ENCODE peak calls at places on chromosomes 12 and 14, in five cellular contexts. Q is SJSA1, B is brain microvascular endothelial cell, R is tibial nerve, A is heart right ventricle. S is an unnamed sample.

GRCh38 chr14:98578204-98578603 is 693.8 kb downstream of the BCL11B start:
- DNase-seq in Q (peak; percentile 39), B (no peak), R (no peak), A (no peak), S (no peak)

GRCh38 chr14:29463727-29464370 is 463.8 kb downstream of the PRKD1 start:
- DNase-seq in Q (no peak), B (no peak), R (no peak), A (no peak), S (no peak)

GRCh38 chr12:75690556-75690955 is 179.1 kb upstream of the KRR1 start:
- DNase-seq in Q (peak; percentile 84), B (peak; percentile 98), R (no peak), A (no peak), S (no peak)

GRCh38 chr12:1117970-1118563 is 127.0 kb downstream of the ERC1 start:
- DNase-seq in Q (peak; percentile 57), B (peak; percentile 75), R (peak; percentile 85), A (peak; percentile 22), S (peak; percentile 51)

GRCh38 chr14:53304726-53305381 is 151.7 kb upstream of the DDHD1 start:
- DNase-seq in Q (no peak), B (no peak), R (no peak), A (no peak), S (no peak)

GRCh38 chr14:105138551-105139111 is 29.9 kb downstream of the JAG2 start:
- DNase-seq in Q (no peak), B (no peak), R (no peak), A (no peak), S (no peak)

GRCh38 chr14:69693145-69693544 is 73.8 kb upstream of the SRSF5 start:
- DNase-seq in Q (no peak), B (no peak), R (no peak), A (peak; percentile 38), S (no peak)

GRCh38 chr12:20596036-20596435 is 99.1 kb upstream of the SLCO1C1 start:
- DNase-seq in Q (no peak), B (no peak), R (no peak), A (no peak), S (no peak)

GRCh38 chr12:115597157-115597712 is 680.3 kb downstream of the MED13L start:
- DNase-seq in Q (peak; percentile 15), B (peak; percentile 32), R (no peak), A (no peak), S (no peak)

GRCh38 chr12:69476276-69477017 is 6.3 kb downstream of the FRS2 start:
- DNase-seq in Q (no peak), B (no peak), R (no peak), A (no peak), S (no peak)

GRCh38 chr12:46921754-46922113 is 95.9 kb upstream of the SLC38A4 start:
- DNase-seq in Q (no peak), B (no peak), R (no peak), A (no peak), S (no peak)

GRCh38 chr12:111901182-111901581 is 59.2 kb downstream of the MAPKAPK5 start:
- DNase-seq in Q (no peak), B (no peak), R (no peak), A (no peak), S (no peak)

GRCh38 chr12:122834921-122835692 is at the start of gene HIP1R:
- DNase-seq in Q (no peak), B (no peak), R (no peak), A (peak; percentile 50), S (no peak)

GRCh38 chr12:18262514-18262913 is 1.2 kb downstream of the PIK3C2G start:
- DNase-seq in Q (no peak), B (no peak), R (no peak), A (no peak), S (no peak)

GRCh38 chr12:25957898-25958253 is 606 bp upstream of the RASSF8 start:
- DNase-seq in Q (no peak), B (peak; percentile 71), R (peak; percentile 32), A (no peak), S (no peak)

GRCh38 chr14:45177081-45177480 is 41.4 kb downstream of the FANCM start:
- DNase-seq in Q (no peak), B (peak; percentile 12), R (no peak), A (no peak), S (no peak)

GRCh38 chr12:31931796-31932715 is 27.2 kb upstream of the RESF1 start:
- DNase-seq in Q (no peak), B (no peak), R (no peak), A (no peak), S (no peak)

GRCh38 chr14:100030441-100031153 is 34.6 kb upstream of the EVL start:
- DNase-seq in Q (peak; percentile 58), B (peak; percentile 86), R (no peak), A (no peak), S (no peak)

GRCh38 chr14:43031598-43031997 is 1424.9 kb downstream of the LRFN5 start:
- DNase-seq in Q (no peak), B (no peak), R (no peak), A (no peak), S (no peak)

GRCh38 chr14:81533212-81533535 is 479 bp downstream of the SEL1L start:
- DNase-seq in Q (no peak), B (no peak), R (no peak), A (no peak), S (no peak)

GRCh38 chr12:74033531-74033930 is 504.1 kb upstream of the ATXN7L3B start:
- DNase-seq in Q (no peak), B (no peak), R (no peak), A (no peak), S (no peak)

GRCh38 chr12:116324684-116325664 is 47.5 kb upstream of the MED13L start:
- DNase-seq in Q (no peak), B (no peak), R (no peak), A (no peak), S (no peak)

GRCh38 chr12:126784328-126784921 is 1482.5 kb upstream of the TMEM132C start:
- DNase-seq in Q (no peak), B (peak; percentile 24), R (no peak), A (peak; percentile 13), S (no peak)

GRCh38 chr12:16165506-16165905 is 112.0 kb downstream of the SLC15A5 start:
- DNase-seq in Q (no peak), B (peak; percentile 64), R (peak; percentile 49), A (no peak), S (peak; percentile 6)

GRCh38 chr12:104856548-104856947 is 101.5 kb downstream of the SLC41A2 start:
- DNase-seq in Q (no peak), B (no peak), R (no peak), A (no peak), S (no peak)

GRCh38 chr14:74840603-74841030 is 35.3 kb downstream of the PROX2 start:
- DNase-seq in Q (no peak), B (no peak), R (no peak), A (no peak), S (no peak)
- H3K27me3 ChIP-seq in Q (no peaks in the 10 kb centered on the region), B (no peaks in the 10 kb centered on the region), R (no peaks in the 10 kb centered on the region), A (no peaks in the 10 kb centered on the region), S (no peaks in the 10 kb centered on the region)

GRCh38 chr12:29640589-29641345 is 143.0 kb downstream of the TMTC1 start:
- DNase-seq in Q (no peak), B (peak; percentile 41), R (peak; percentile 12), A (peak; percentile 40), S (no peak)
- H3K4me3 ChIP-seq in Q (no peak overlapping the region), B (no peak overlapping the region), R (no peak overlapping the region), A (peak overlapping the region; percentile 20), S (no peak overlapping the region)

GRCh38 chr12:53970451-53970850 is 2.5 kb upstream of the HOXC11 start:
- DNase-seq in Q (peak; percentile 50), B (no peak), R (no peak), A (no peak), S (no peak)
- H3K27me3 ChIP-seq in Q (no peaks in the 10 kb centered on the region), B (peaks cover 95% of the 10 kb centered on the region), R (peaks cover 100% of the 10 kb centered on the region), A (peaks cover 100% of the 10 kb centered on the region), S (peaks cover 85% of the 10 kb centered on the region)

GRCh38 chr14:75298187-75298985 is 19.8 kb downstream of the FOS start:
- DNase-seq in Q (no peak), B (no peak), R (no peak), A (peak; percentile 60), S (peak; percentile 66)

GRCh38 chr14:75299576-75299975 is 20.9 kb downstream of the FOS start:
- DNase-seq in Q (no peak), B (no peak), R (no peak), A (no peak), S (no peak)

GRCh38 chr14:75301666-75302325 is 23.2 kb downstream of the FOS start:
- DNase-seq in Q (no peak), B (peak; percentile 38), R (peak; percentile 57), A (peak; percentile 29), S (peak; percentile 49)

GRCh38 chr14:75297417-75298040 is 18.9 kb downstream of the FOS start:
- DNase-seq in Q (no peak), B (no peak), R (no peak), A (no peak), S (no peak)

DNA sequence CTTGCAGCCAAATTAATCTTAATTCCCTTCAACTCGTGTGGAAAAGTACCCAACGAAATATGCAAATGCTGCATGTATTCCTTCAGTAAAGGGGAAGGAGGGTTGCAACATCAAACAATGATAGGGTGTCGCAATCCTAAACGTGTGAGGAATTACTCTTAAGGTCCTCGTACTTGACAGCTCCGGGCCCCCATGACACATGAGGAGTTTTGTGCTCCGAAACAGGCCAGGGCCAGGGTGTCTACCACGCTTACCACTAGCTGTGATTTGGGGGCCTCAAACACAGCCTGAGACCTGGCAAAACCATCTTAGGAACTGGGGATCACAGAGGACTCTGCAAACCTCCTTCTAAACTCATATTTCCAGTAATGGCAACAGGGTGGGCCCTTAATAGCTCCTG is 20.4 kb downstream of the FOS start:
- DNase-seq in Q (no peak), B (no peak), R (peak; percentile 85), A (no peak), S (no peak)
- H3K4me3 ChIP-seq in Q (no peak overlapping the region), B (no peak overlapping the region), R (no peak overlapping the region), A (no peak overlapping the region), S (no peak overlapping the region)

DNA sequence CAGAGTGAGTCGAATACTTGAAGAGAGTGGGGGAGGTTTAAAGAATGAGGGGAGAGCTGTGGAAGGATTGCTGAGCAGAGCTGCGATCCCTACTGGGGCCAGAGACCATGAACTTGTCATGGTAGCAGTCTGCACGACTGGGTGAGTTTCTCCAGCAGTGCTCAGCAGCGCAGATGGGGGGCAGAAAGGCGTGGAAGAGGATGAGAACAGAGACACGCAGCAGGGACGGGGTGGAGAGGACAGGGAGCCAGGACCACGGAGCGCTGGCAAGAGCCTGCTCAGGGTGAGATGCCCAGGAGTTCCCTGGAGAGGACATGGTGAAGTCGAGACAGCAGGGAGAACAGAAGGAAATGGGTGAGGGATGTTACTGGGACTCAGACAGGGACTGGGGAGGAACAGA is 2.1 kb upstream of the AQP6 start:
- DNase-seq in Q (no peak), B (no peak), R (no peak), A (no peak), S (no peak)
- H3K27me3 ChIP-seq in Q (peaks cover 20% of the 10 kb centered on the region), B (peaks cover 14% of the 10 kb centered on the region), R (peaks cover 6% of the 10 kb centered on the region), A (peaks cover 3% of the 10 kb centered on the region), S (peaks cover 4% of the 10 kb centered on the region)

GRCh38 chr12:62604856-62605255 is 138.2 kb downstream of the MON2 start:
- DNase-seq in Q (peak; percentile 29), B (peak; percentile 36), R (no peak), A (no peak), S (no peak)
- H3K4me3 ChIP-seq in Q (peak overlapping the region; percentile 85), B (peak overlapping the region; percentile 90), R (peak overlapping the region; percentile 81), A (peak overlapping the region; percentile 67), S (peak overlapping the region; percentile 86)

S was measured in gastrocnemius medialis.